ENCODE peak calls at places on chromosome 17, in seven cellular contexts. A is effector memory CD4-positive, alpha-beta T cell; B is H7; I is activated T-helper 9 cell treated with anti-CD3 and anti-CD28 coated beads, Interleukin-2, amount 50 U/mL, for 16 hours; O is DMS53; M is GDM1; E is adrenal gland. K is an unnamed sample.

GRCh38 chr17:36884495-36885160 is 52.6 kb upstream of the LHX1 start:
- DNase-seq in E (no peak), B (peak), I (no peak), O (no peak), M (no peak), A (no peak), K (no peak)

GRCh38 chr17:66468241-66469087 is 166.1 kb downstream of the PRKCA start:
- DNase-seq in I (no peak), E (no peak), A (no peak), O (no peak), M (peak), B (no peak), K (no peak)

GRCh38 chr17:55768946-55769624 is 18.2 kb downstream of the PCTP start:
- DNase-seq in A (no peak), I (no peak), M (no peak), E (no peak), B (no peak), O (no peak), K (no peak)

GRCh38 chr17:33373209-33373608 is 80.1 kb upstream of the ASIC2 start:
- DNase-seq in I (no peak), B (no peak), O (no peak), A (no peak), M (no peak), E (no peak), K (no peak)

GRCh38 chr17:19579192-19579668 is 45.6 kb downstream of the SLC47A1 start:
- DNase-seq in I (no peak), A (no peak), O (no peak), B (peak), M (no peak), E (no peak), K (no peak)

GRCh38 chr17:79732804-79733691 is 2.3 kb downstream of the ENPP7 start:
- DNase-seq in A (no peak), M (no peak), I (no peak), E (no peak), B (peak), O (no peak), K (no peak)

GRCh38 chr17:40065771-40066510 is 3.2 kb downstream of the THRA start:
- DNase-seq in A (no peak), B (no peak), I (no peak), M (no peak), E (no peak), O (no peak), K (no peak)

GRCh38 chr17:47693667-47694017 is 319 bp upstream of the TBKBP1 start:
- DNase-seq in E (no peak), B (no peak), M (no peak), O (no peak), A (no peak), I (no peak), K (peak)

GRCh38 chr17:73521376-73521775 is 122.9 kb downstream of the SDK2 start:
- DNase-seq in O (no peak), I (no peak), B (no peak), M (no peak), E (no peak), A (no peak), K (no peak)

GRCh38 chr17:19417611-19418010 is 6.6 kb downstream of the RNF112 start:
- DNase-seq in M (no peak), O (no peak), I (no peak), B (no peak), A (no peak), E (no peak), K (no peak)

GRCh38 chr17:80941743-80942211 is 49.9 kb upstream of the CHMP6 start:
- DNase-seq in E (no peak), A (no peak), O (no peak), I (no peak), M (no peak), B (no peak), K (no peak)

GRCh38 chr17:16005641-16006040 is 6.0 kb downstream of the TTC19 start:
- DNase-seq in E (no peak), B (no peak), O (no peak), A (no peak), I (no peak), M (no peak), K (no peak)

GRCh38 chr17:2723505-2723996 is 12.0 kb upstream of the CLUH start:
- DNase-seq in B (no peak), O (peak), M (no peak), E (no peak), A (no peak), I (no peak), K (no peak)

GRCh38 chr17:42784361-42784760 is 4.0 kb downstream of the WNK4 start:
- DNase-seq in B (no peak), O (peak), E (no peak), I (no peak), A (no peak), M (no peak), K (no peak)

GRCh38 chr17:2691069-2691871 is 20.3 kb downstream of the CLUH start:
- DNase-seq in B (peak), I (no peak), A (no peak), M (no peak), O (no peak), E (no peak), K (no peak)

GRCh38 chr17:50196036-50196435 is 5.4 kb downstream of the COL1A1 start:
- DNase-seq in I (no peak), M (no peak), B (no peak), O (no peak), E (no peak), A (no peak), K (no peak)

GRCh38 chr17:3988297-3989120 is 24.3 kb upstream of the ATP2A3 start:
- DNase-seq in B (peak), M (no peak), A (no peak), E (no peak), O (no peak), I (no peak), K (no peak)

GRCh38 chr17:67452681-67453554 is 75.8 kb downstream of the PITPNC1 start:
- DNase-seq in B (no peak), I (no peak), M (no peak), O (peak), A (no peak), E (no peak), K (no peak)

GRCh38 chr17:27741361-27741861 is 58.9 kb downstream of the NOS2 start:
- DNase-seq in M (no peak), A (no peak), E (peak), I (no peak), B (peak), O (no peak), K (no peak)

GRCh38 chr17:72952220-72952619 is 140.3 kb downstream of the SLC39A11 start:
- DNase-seq in M (no peak), A (no peak), B (peak), I (no peak), E (no peak), O (no peak), K (no peak)

GRCh38 chr17:17897442-17897841 is 60.7 kb upstream of the SREBF1 start:
- DNase-seq in E (no peak), O (no peak), B (no peak), A (no peak), M (no peak), I (no peak), K (no peak)

GRCh38 chr17:55311767-55312375 is 47.1 kb downstream of the HLF start:
- DNase-seq in B (no peak), O (no peak), I (no peak), A (no peak), M (no peak), E (no peak), K (no peak)

GRCh38 chr17:57874434-57875108 is 24.7 kb upstream of the MRPS23 start:
- DNase-seq in E (peak), O (no peak), A (no peak), B (peak), I (no peak), M (peak), K (peak)

GRCh38 chr17:39867891-39868553 is at the start of gene ZPBP2:
- DNase-seq in A (no peak), E (no peak), I (peak), O (no peak), B (peak), M (no peak), K (no peak)

GRCh38 chr17:75645889-75646625 is 12.8 kb downstream of the SMIM5 start:
- DNase-seq in I (no peak), B (peak), E (no peak), A (no peak), O (peak), M (peak), K (no peak)

GRCh38 chr17:56786989-56787482 is 46.7 kb downstream of the C17orf67 start:
- DNase-seq in O (peak), E (no peak), I (peak), A (no peak), M (peak), B (no peak), K (no peak)

GRCh38 chr17:59893617-59894100 is 738 bp downstream of the RPS6KB1 start:
- DNase-seq in I (no peak), A (peak), M (no peak), B (peak), E (no peak), O (peak), K (peak)

GRCh38 chr17:6910987-6911603 is 79.6 kb upstream of the TEKT1 start:
- DNase-seq in I (no peak), M (peak), B (peak), A (no peak), E (no peak), O (peak), K (no peak)

GRCh38 chr17:83154311-83155127 is 75.1 kb downstream of the METRNL start:
- DNase-seq in O (no peak), I (no peak), B (no peak), E (no peak), M (no peak), A (no peak), K (no peak)

GRCh38 chr17:79075433-79075805 is 795 bp downstream of the ENGASE start:
- DNase-seq in M (no peak), E (no peak), I (no peak), B (no peak), O (no peak), A (no peak), K (no peak)

GRCh38 chr17:4599505-4600281 is 15.4 kb downstream of the SMTNL2 start:
- DNase-seq in O (no peak), A (no peak), B (peak), I (no peak), M (no peak), E (no peak), K (peak)

GRCh38 chr17:75153854-75154194 is 488 bp downstream of the JPT1 start:
- DNase-seq in O (peak), I (no peak), A (no peak), E (peak), B (peak), M (no peak), K (no peak)